ENCODE peak calls at places on chromosome 4, in four cellular contexts. One of them, this sample, is unnamed. For H3K4me1, the result is how much of the 10 kb centered on the place peaks cover.

GRCh38 chr4:153542131-153542530 is 76.0 kb downstream of the TMEM131L start:
- DNase-seq in aorta: no peak
- DNase-seq in thyroid gland: no peak
- DNase-seq in right lobe of liver: no peak
- DNase-seq in this sample: no peak

GRCh38 chr4:110770353-110770752 is 147.5 kb upstream of the PITX2 start:
- DNase-seq in thyroid gland: no peak
- DNase-seq in right lobe of liver: no peak
- DNase-seq in aorta: no peak
- DNase-seq in this sample: no peak

GRCh38 chr4:152176627-152177214 is 359.2 kb downstream of the FBXW7 start:
- DNase-seq in thyroid gland: no peak
- DNase-seq in aorta: no peak
- DNase-seq in right lobe of liver: no peak
- DNase-seq in this sample: no peak

GRCh38 chr4:108013955-108014354 is 24.3 kb downstream of the HADH start:
- DNase-seq in aorta: no peak
- DNase-seq in thyroid gland: no peak
- DNase-seq in right lobe of liver: no peak
- DNase-seq in this sample: no peak

GRCh38 chr4:77354550-77354949 is 197.5 kb downstream of the CCNG2 start:
- DNase-seq in right lobe of liver: no peak
- DNase-seq in aorta: no peak
- DNase-seq in thyroid gland: peak
- DNase-seq in this sample: no peak

GRCh38 chr4:154491341-154491679 is 289 bp downstream of the DCHS2 start:
- DNase-seq in aorta: no peak
- DNase-seq in thyroid gland: peak
- DNase-seq in right lobe of liver: no peak
- DNase-seq in this sample: no peak

GRCh38 chr4:77821775-77822174 is 2.6 kb upstream of the CNOT6L start:
- DNase-seq in aorta: no peak
- DNase-seq in right lobe of liver: no peak
- DNase-seq in thyroid gland: no peak
- DNase-seq in this sample: no peak

GRCh38 chr4:101914761-101915160 is 124.2 kb downstream of the BANK1 start:
- DNase-seq in thyroid gland: no peak
- DNase-seq in right lobe of liver: no peak
- DNase-seq in aorta: no peak
- DNase-seq in this sample: no peak

GRCh38 chr4:124947622-124948265 is 235.2 kb upstream of the ANKRD50 start:
- DNase-seq in thyroid gland: no peak
- DNase-seq in aorta: no peak
- DNase-seq in right lobe of liver: no peak
- DNase-seq in this sample: no peak

GRCh38 chr4:54254915-54255246 is 25.8 kb downstream of the PDGFRA start:
- DNase-seq in thyroid gland: no peak
- DNase-seq in right lobe of liver: no peak
- DNase-seq in aorta: no peak
- DNase-seq in this sample: no peak

GRCh38 chr4:60617731-60618130 is 582.4 kb upstream of the ADGRL3 start:
- DNase-seq in right lobe of liver: no peak
- DNase-seq in aorta: no peak
- DNase-seq in thyroid gland: no peak
- DNase-seq in this sample: no peak

GRCh38 chr4:4379540-4380087 is 7.3 kb upstream of the NSG1 start:
- DNase-seq in aorta: peak
- DNase-seq in right lobe of liver: peak
- DNase-seq in thyroid gland: no peak
- DNase-seq in this sample: no peak

GRCh38 chr4:73446336-73446938 is 10.4 kb downstream of the AFP start:
- DNase-seq in thyroid gland: no peak
- DNase-seq in aorta: no peak
- DNase-seq in right lobe of liver: no peak
- DNase-seq in this sample: no peak

GRCh38 chr4:128606173-128606572 is 203.3 kb upstream of the JADE1 start:
- DNase-seq in right lobe of liver: no peak
- DNase-seq in aorta: no peak
- DNase-seq in thyroid gland: no peak
- DNase-seq in this sample: no peak

GRCh38 chr4:10161840-10162239 is 45.2 kb upstream of the WDR1 start:
- DNase-seq in aorta: no peak
- DNase-seq in thyroid gland: no peak
- DNase-seq in right lobe of liver: no peak
- DNase-seq in this sample: no peak

GRCh38 chr4:158255727-158256324 is 45.5 kb downstream of the TMEM144 start:
- DNase-seq in thyroid gland: no peak
- DNase-seq in right lobe of liver: no peak
- DNase-seq in aorta: no peak
- DNase-seq in this sample: no peak

GRCh38 chr4:167219090-167219489 is 15.2 kb downstream of the SPOCK3 start:
- DNase-seq in right lobe of liver: no peak
- DNase-seq in thyroid gland: no peak
- DNase-seq in aorta: no peak
- DNase-seq in this sample: no peak

GRCh38 chr4:104615926-104616325 is 121.2 kb upstream of the CXXC4 start:
- DNase-seq in thyroid gland: no peak
- DNase-seq in aorta: no peak
- DNase-seq in right lobe of liver: no peak
- DNase-seq in this sample: no peak

GRCh38 chr4:83074086-83074704 is 39.2 kb downstream of the COPS4 start:
- DNase-seq in right lobe of liver: no peak
- DNase-seq in thyroid gland: no peak
- DNase-seq in aorta: no peak
- DNase-seq in this sample: no peak

GRCh38 chr4:37793562-37793961 is 32.9 kb upstream of the PGM2 start:
- DNase-seq in aorta: no peak
- DNase-seq in right lobe of liver: no peak
- DNase-seq in thyroid gland: peak
- DNase-seq in this sample: no peak

GRCh38 chr4:128268970-128269369 is 18.6 kb downstream of the PGRMC2 start:
- DNase-seq in right lobe of liver: no peak
- DNase-seq in aorta: no peak
- DNase-seq in thyroid gland: no peak
- DNase-seq in this sample: no peak

GRCh38 chr4:61938250-61938846 is 738.2 kb downstream of the ADGRL3 start:
- DNase-seq in right lobe of liver: no peak
- DNase-seq in aorta: no peak
- DNase-seq in thyroid gland: no peak
- DNase-seq in this sample: no peak

GRCh38 chr4:148089624-148090023 is 352.6 kb downstream of the NR3C2 start:
- DNase-seq in thyroid gland: no peak
- DNase-seq in right lobe of liver: no peak
- DNase-seq in aorta: no peak
- DNase-seq in this sample: no peak

GRCh38 chr4:159357350-159357749 is 254.5 kb downstream of the RAPGEF2 start:
- DNase-seq in aorta: no peak
- DNase-seq in right lobe of liver: no peak
- DNase-seq in thyroid gland: no peak
- DNase-seq in this sample: no peak

GRCh38 chr4:77930876-77931275 is 68.2 kb downstream of the MRPL1 start:
- DNase-seq in thyroid gland: no peak
- DNase-seq in right lobe of liver: no peak
- DNase-seq in aorta: no peak
- DNase-seq in this sample: no peak

GRCh38 chr4:119080721-119081541 is 54.7 kb upstream of the MYOZ2 start:
- DNase-seq in right lobe of liver: no peak
- DNase-seq in thyroid gland: no peak
- DNase-seq in aorta: no peak
- DNase-seq in this sample: no peak

GRCh38 chr4:9901262-9901661 is 119.8 kb downstream of the DRD5 start:
- DNase-seq in thyroid gland: no peak
- DNase-seq in right lobe of liver: no peak
- DNase-seq in aorta: no peak
- DNase-seq in this sample: no peak

GRCh38 chr4:41061482-41062185 is 152.7 kb downstream of the APBB2 start:
- DNase-seq in right lobe of liver: no peak
- DNase-seq in thyroid gland: no peak
- DNase-seq in aorta: no peak
- DNase-seq in this sample: no peak

GRCh38 chr4:21507439-21507838 is 441.1 kb downstream of the KCNIP4 start:
- DNase-seq in aorta: no peak
- DNase-seq in right lobe of liver: no peak
- DNase-seq in thyroid gland: no peak
- DNase-seq in this sample: no peak

GRCh38 chr4:98577956-98578355 is 80.5 kb downstream of the TSPAN5 start:
- DNase-seq in right lobe of liver: no peak
- DNase-seq in thyroid gland: no peak
- DNase-seq in aorta: no peak
- DNase-seq in this sample: no peak

GRCh38 chr4:86670739-86671138 is 76.6 kb downstream of the PTPN13 start:
- DNase-seq in aorta: no peak
- DNase-seq in thyroid gland: no peak
- DNase-seq in right lobe of liver: no peak
- DNase-seq in this sample: no peak

GRCh38 chr4:173074501-173074946 is 94.1 kb upstream of the GALNT7 start:
- DNase-seq in right lobe of liver: no peak
- DNase-seq in aorta: no peak
- DNase-seq in thyroid gland: no peak
- DNase-seq in this sample: no peak

GRCh38 chr4:13542577-13543042 is 1.7 kb downstream of the NKX3-2 start:
- DNase-seq in right lobe of liver: no peak
- DNase-seq in thyroid gland: no peak
- DNase-seq in aorta: no peak
- DNase-seq in this sample: no peak

GRCh38 chr4:113004655-113005054 is 44.8 kb upstream of the ANK2 start:
- DNase-seq in right lobe of liver: no peak
- DNase-seq in thyroid gland: no peak
- DNase-seq in aorta: no peak
- DNase-seq in this sample: no peak

DNA sequence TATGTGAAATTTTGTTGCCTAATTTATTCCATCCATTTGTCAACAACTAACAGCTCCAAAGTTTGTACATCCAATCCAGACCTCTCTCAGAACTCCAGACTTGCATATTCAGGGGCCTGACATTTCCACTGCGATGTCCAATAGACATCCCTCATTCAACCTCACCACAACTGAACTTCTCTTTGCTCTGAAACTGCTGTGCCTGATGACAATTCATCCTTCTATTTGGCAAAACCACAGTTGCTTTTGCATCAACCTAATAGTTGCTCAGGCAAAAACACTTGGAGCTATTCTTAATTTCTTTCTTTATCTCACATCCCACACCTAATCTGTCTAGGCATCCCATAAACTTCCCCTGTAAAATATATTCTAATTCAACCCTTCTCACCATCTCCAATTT is 56.5 kb downstream of the ANTXR2 start:
- DNase-seq in thyroid gland: no peak
- DNase-seq in right lobe of liver: no peak
- DNase-seq in aorta: no peak
- DNase-seq in this sample: no peak
- H3K4me1 ChIP-seq in thyroid gland: under half
- H3K4me1 ChIP-seq in right lobe of liver: under half
- H3K4me1 ChIP-seq in aorta: under half
- H3K4me1 ChIP-seq in this sample: under half

DNA sequence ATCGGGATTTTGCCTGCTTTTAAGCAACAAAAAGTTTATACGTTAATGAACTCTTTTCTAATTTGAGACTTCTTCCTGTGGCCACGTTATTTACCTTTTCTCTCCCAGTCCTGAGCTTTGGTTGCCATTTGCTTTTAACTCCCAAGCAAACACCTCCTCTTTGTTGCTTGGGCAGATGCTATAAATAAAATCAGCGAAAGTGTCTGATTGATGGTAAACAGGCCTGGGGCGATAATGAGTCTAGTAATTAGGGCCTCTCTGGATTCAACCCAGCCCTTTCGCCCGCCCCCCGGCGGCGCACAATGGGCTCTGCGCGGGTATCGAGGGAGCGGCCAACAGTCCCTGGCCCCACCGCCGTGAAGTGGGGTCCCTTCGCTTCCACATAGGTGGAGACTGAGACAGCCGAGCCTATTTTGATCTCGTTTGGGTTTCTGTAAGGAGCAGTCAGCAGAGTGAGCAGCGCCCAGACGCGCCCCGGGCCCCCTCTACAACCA is 791 bp downstream of the CLGN start:
- DNase-seq in thyroid gland: no peak
- DNase-seq in right lobe of liver: no peak
- DNase-seq in aorta: no peak
- DNase-seq in this sample: peak
- H3K27ac ChIP-seq in thyroid gland: no peak
- H3K27ac ChIP-seq in right lobe of liver: peak
- H3K27ac ChIP-seq in aorta: no peak
- H3K27ac ChIP-seq in this sample: peak

GRCh38 chr4:2797545-2798305 is 4.8 kb downstream of the SH3BP2 start:
- DNase-seq in aorta: peak
- DNase-seq in right lobe of liver: peak
- DNase-seq in thyroid gland: peak
- DNase-seq in this sample: no peak

GRCh38 chr4:2799971-2800690 is 7.2 kb downstream of the SH3BP2 start:
- DNase-seq in aorta: peak
- DNase-seq in right lobe of liver: peak
- DNase-seq in thyroid gland: peak
- DNase-seq in this sample: peak

GRCh38 chr4:2799444-2799911 is 6.6 kb downstream of the SH3BP2 start:
- DNase-seq in right lobe of liver: peak
- DNase-seq in aorta: peak
- DNase-seq in thyroid gland: no peak
- DNase-seq in this sample: peak

GRCh38 chr4:2797188-2797544 is 4.3 kb downstream of the SH3BP2 start:
- DNase-seq in right lobe of liver: peak
- DNase-seq in aorta: peak
- DNase-seq in thyroid gland: no peak
- DNase-seq in this sample: no peak

GRCh38 chr4:2798399-2799301 is 5.8 kb downstream of the SH3BP2 start:
- DNase-seq in right lobe of liver: peak
- DNase-seq in aorta: peak
- DNase-seq in thyroid gland: peak
- DNase-seq in this sample: peak
- H3K4me1 ChIP-seq in right lobe of liver: under half
- H3K4me1 ChIP-seq in aorta: under half
- H3K4me1 ChIP-seq in thyroid gland: half or more
- H3K4me1 ChIP-seq in this sample: half or more

DNA sequence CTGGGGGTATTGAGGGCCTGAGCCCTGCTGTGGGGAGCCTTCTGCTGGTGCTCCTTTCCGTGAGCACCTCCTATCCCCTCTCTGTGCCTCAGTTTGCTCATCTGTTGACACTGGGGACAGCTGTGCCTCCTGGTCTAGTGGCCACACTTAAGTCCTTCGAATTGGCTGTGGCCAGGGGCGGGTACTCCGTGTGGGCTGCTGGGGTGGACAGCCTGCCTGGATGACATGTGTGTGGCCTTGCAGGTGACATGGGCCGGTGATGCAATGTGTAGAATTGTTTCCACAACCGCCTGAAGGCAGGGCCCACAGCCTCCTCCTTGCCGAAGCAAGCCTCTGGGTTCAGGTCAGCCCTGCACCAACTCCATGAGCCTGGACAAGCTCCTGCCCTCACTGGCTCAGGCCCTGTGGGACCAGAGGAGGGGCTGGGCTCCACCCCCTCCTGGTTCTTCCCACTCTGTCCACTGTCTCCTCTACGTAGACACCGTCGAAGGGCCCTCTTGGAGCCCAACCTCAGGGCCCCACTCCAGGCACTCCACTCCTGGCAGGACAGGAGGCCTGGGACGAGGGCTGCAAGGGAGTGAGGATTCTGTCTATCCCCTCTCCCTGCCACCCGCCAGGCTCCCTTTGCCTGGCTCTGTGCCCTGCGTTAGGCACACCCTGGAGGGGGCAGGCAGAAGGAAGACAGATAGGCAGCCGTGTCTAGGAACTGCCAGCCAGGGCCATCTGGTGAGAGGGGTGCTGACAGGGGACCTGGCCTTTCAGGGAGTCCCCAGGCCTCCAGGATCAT is 1.2 kb downstream of the SH3BP2 start:
- DNase-seq in right lobe of liver: peak
- DNase-seq in thyroid gland: peak
- DNase-seq in aorta: peak
- DNase-seq in this sample: peak
- H3K27ac ChIP-seq in right lobe of liver: peak
- H3K27ac ChIP-seq in thyroid gland: peak
- H3K27ac ChIP-seq in aorta: no peak
- H3K27ac ChIP-seq in this sample: peak

This sample was measured in left ventricle myocardium inferior.